ENCODE peak calls at places on chromosome 3, in five cellular contexts. V is body of pancreas, B is tibial nerve, Q is psoas muscle, I is Peyer's patch. W is an unnamed sample. For H3K36me3, the result is how much of the 10 kb centered on the place peaks cover.

GRCh38 chr3:50154476-50154839 is 666 bp upstream of the SEMA3F start:
- DNase-seq in Q (no peak), I (no peak), V (no peak), B (no peak), W (no peak)

GRCh38 chr3:47444103-47444502 is 31.6 kb downstream of the SCAP start:
- DNase-seq in Q (no peak), B (no peak), I (no peak), V (no peak), W (no peak)

GRCh38 chr3:34212671-34213070 is 414.2 kb downstream of the PDCD6IP start:
- DNase-seq in B (peak), V (no peak), Q (no peak), I (no peak), W (no peak)

GRCh38 chr3:99795573-99795972 is 22.1 kb upstream of the CMSS1 start:
- DNase-seq in Q (no peak), V (no peak), I (no peak), B (no peak), W (no peak)

GRCh38 chr3:139227165-139227564 is 116.7 kb upstream of the MRPS22 start:
- DNase-seq in I (no peak), B (no peak), V (peak), Q (no peak), W (no peak)

GRCh38 chr3:11288786-11289637 is 16.8 kb downstream of the ATG7 start:
- DNase-seq in V (no peak), B (peak), I (no peak), Q (no peak), W (no peak)

GRCh38 chr3:146524961-146525360 is 19.4 kb downstream of the PLSCR1 start:
- DNase-seq in B (no peak), Q (no peak), I (no peak), V (no peak), W (no peak)

GRCh38 chr3:112786002-112786590 is 60.6 kb downstream of the CD200R1L start:
- DNase-seq in Q (no peak), I (no peak), V (no peak), B (no peak), W (no peak)

GRCh38 chr3:120177151-120177550 is 82.9 kb upstream of the GSK3B start:
- DNase-seq in I (no peak), V (peak), Q (peak), B (peak), W (no peak)

GRCh38 chr3:61194892-61195538 is 56.2 kb downstream of the FHIT start:
- DNase-seq in V (no peak), Q (no peak), I (no peak), B (no peak), W (no peak)

GRCh38 chr3:190378240-190378891 is 9.6 kb upstream of the CLDN16 start:
- DNase-seq in I (no peak), V (no peak), Q (no peak), B (peak), W (no peak)

GRCh38 chr3:156341831-156342416 is 213.0 kb downstream of the SSR3 start:
- DNase-seq in V (no peak), I (peak), Q (no peak), B (no peak), W (no peak)

GRCh38 chr3:23776352-23776891 is 29.3 kb upstream of the UBE2E1 start:
- DNase-seq in V (no peak), I (no peak), Q (no peak), B (peak), W (no peak)

GRCh38 chr3:189529468-189529867 is 101.7 kb upstream of the TP63 start:
- DNase-seq in I (no peak), V (no peak), Q (no peak), B (no peak), W (no peak)

GRCh38 chr3:136734382-136735070 is 17.7 kb downstream of the STAG1 start:
- DNase-seq in B (no peak), I (no peak), V (no peak), Q (no peak), W (no peak)

GRCh38 chr3:101950510-101950909 is 101.2 kb downstream of the NFKBIZ start:
- DNase-seq in B (no peak), V (no peak), Q (no peak), I (no peak), W (no peak)

GRCh38 chr3:47018269-47018611 is 38.8 kb downstream of the NBEAL2 start:
- DNase-seq in V (no peak), Q (no peak), B (no peak), I (no peak), W (no peak)

GRCh38 chr3:148883163-148883562 is 18.1 kb downstream of the CPA3 start:
- DNase-seq in Q (no peak), B (no peak), V (no peak), I (no peak), W (no peak)

GRCh38 chr3:196159952-196160804 is 51.0 kb downstream of the ZDHHC19 start:
- DNase-seq in I (peak), V (peak), Q (peak), B (no peak), W (no peak)

GRCh38 chr3:54909236-54909635 is 18.6 kb downstream of the LRTM1 start:
- DNase-seq in B (no peak), I (no peak), V (no peak), Q (no peak), W (no peak)

GRCh38 chr3:129626744-129627349 is 20.4 kb upstream of the PLXND1 start:
- DNase-seq in I (peak), V (peak), B (peak), Q (peak), W (peak)

GRCh38 chr3:153426803-153427202 is 264.8 kb downstream of the RAP2B start:
- DNase-seq in V (no peak), B (no peak), I (no peak), Q (no peak), W (no peak)

GRCh38 chr3:127687228-127687737 is 14.5 kb downstream of the ABTB1 start:
- DNase-seq in V (no peak), Q (no peak), I (no peak), B (no peak), W (no peak)

GRCh38 chr3:149339931-149340309 is 6.5 kb upstream of the TM4SF18 start:
- DNase-seq in Q (peak), B (peak), V (peak), I (no peak), W (no peak)

GRCh38 chr3:129009266-129009665 is 8.2 kb downstream of the EFCC1 start:
- DNase-seq in B (no peak), I (no peak), V (no peak), Q (no peak), W (no peak)

DNA sequence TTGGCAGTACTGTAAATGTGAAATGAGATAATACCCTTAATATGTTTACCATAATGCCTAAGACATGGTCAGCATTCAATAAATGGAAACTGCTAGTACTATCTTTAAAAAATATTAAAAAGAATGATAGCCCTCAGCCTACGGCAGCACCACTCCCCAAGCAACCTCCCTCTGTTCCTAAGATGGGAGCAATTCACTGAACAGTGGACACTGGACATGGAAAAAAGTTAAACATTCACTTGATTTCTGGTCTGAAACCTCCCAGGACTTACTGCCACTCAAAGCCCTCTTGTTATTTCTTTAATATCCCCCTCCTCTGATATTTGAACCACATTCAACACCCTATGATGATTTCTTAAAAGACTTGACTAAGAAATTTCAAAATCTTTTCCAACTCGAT is 27.0 kb downstream of the NEK4 start:
- DNase-seq in V (no peak), Q (no peak), I (no peak), B (no peak), W (no peak)
- H3K36me3 ChIP-seq in V (under half), Q (under half), I (half or more), B (under half), W (under half)

GRCh38 chr3:172129534-172129867 is 90.1 kb downstream of the FNDC3B start:
- DNase-seq in I (no peak), B (no peak), V (no peak), Q (no peak), W (no peak)
- H3K36me3 ChIP-seq in I (under half), B (under half), V (under half), Q (under half), W (under half)

GRCh38 chr3:9745521-9745920 is 4.2 kb upstream of the OGG1 start:
- DNase-seq in I (no peak), V (no peak), B (no peak), Q (no peak), W (no peak)
- H3K36me3 ChIP-seq in I (half or more), V (under half), B (under half), Q (under half), W (half or more)

GRCh38 chr3:48628277-48629017 is 6.8 kb downstream of the SLC26A6 start:
- DNase-seq in V (no peak), B (no peak), I (no peak), Q (no peak), W (no peak)

GRCh38 chr3:48623851-48624547 is 2.4 kb upstream of the TMEM89 start:
- DNase-seq in I (no peak), V (no peak), B (no peak), Q (no peak), W (no peak)

GRCh38 chr3:48625600-48625999 is 4.0 kb upstream of the TMEM89 start:
- DNase-seq in B (no peak), Q (no peak), V (no peak), I (no peak), W (no peak)

GRCh38 chr3:48621461-48621869 is at the start of gene TMEM89:
- DNase-seq in B (no peak), V (no peak), I (no peak), Q (no peak), W (no peak)

DNA sequence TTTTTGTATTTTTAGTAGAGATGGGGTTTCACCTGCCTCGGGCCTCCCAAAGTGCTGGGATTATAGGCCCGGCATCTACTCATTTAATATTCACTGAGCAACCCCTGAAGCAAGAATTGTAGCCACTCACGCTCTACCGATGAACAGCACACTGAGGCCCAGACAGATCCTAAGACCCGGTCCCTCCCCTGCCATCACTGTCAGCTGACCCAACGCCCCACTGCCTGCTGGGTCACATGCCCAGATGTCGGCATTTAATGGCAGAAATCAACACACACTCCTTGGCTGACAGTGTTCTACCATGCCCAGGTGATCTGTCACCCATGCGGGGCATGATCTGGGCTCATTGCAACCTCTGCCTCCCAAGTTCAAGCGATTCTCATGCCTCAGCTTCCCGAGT is 3.2 kb upstream of the TMEM89 start:
- DNase-seq in I (no peak), V (no peak), B (no peak), Q (no peak), W (no peak)
- H3K36me3 ChIP-seq in I (under half), V (under half), B (under half), Q (under half), W (under half)

GRCh38 chr3:152417181-152417580 is 148.5 kb downstream of the MBNL1 start:
- DNase-seq in Q (no peak), I (no peak), B (no peak), V (no peak), W (no peak)

GRCh38 chr3:152413244-152413643 is 144.5 kb downstream of the MBNL1 start:
- DNase-seq in V (no peak), Q (no peak), I (no peak), B (no peak), W (no peak)
- H3K36me3 ChIP-seq in V (under half), Q (under half), I (under half), B (under half), W (under half)

GRCh38 chr3:12670365-12670764 is 6.4 kb upstream of the RAF1 start:
- DNase-seq in Q (no peak), V (no peak), I (no peak), B (no peak), W (no peak)
- H3K36me3 ChIP-seq in Q (under half), V (under half), I (under half), B (under half), W (under half)

W was measured in CD8-positive, alpha-beta memory T cell.